ENCODE peak calls at places on chromosome 19, in ten cellular contexts. V is transverse colon; D is progenitor cell of endocrine pancreas; P is CD4-positive, alpha-beta T cell; S is bronchial epithelial cell; J is psoas muscle; E is AG10803; O is GM12865; Y is PC-3; U is nephron progenitor cell. W is an unnamed sample.

GRCh38 chr19:16326401-16327130 is 1.9 kb downstream of the KLF2 start:
- DNase-seq in D (no peak), P (peak), U (peak), V (peak), E (peak), Y (no peak), J (peak), S (no peak), O (peak), W (no peak)

GRCh38 chr19:9498183-9498902 is at the start of gene ZNF560:
- DNase-seq in Y (no peak), V (no peak), P (no peak), D (no peak), O (no peak), U (no peak), J (no peak), S (no peak), E (peak), W (no peak)

GRCh38 chr19:38514812-38515633 is 81.5 kb downstream of the RYR1 start:
- DNase-seq in U (peak), E (peak), P (peak), S (peak), V (peak), D (peak), O (peak), J (peak), Y (peak), W (peak)

GRCh38 chr19:4380254-4380727 is 20.1 kb downstream of the SH3GL1 start:
- DNase-seq in U (no peak), S (peak), E (peak), V (no peak), Y (no peak), O (peak), D (no peak), P (peak), J (peak), W (no peak)

GRCh38 chr19:574658-575526 is 2.5 kb downstream of the BSG start:
- DNase-seq in J (no peak), D (no peak), O (peak), U (peak), V (no peak), P (no peak), E (no peak), Y (peak), S (no peak), W (peak)

GRCh38 chr19:2290441-2291184 is 8.6 kb upstream of the PEAK3 start:
- DNase-seq in P (no peak), D (no peak), J (no peak), O (peak), S (no peak), U (no peak), Y (no peak), E (no peak), V (peak), W (no peak)

GRCh38 chr19:6064016-6064702 is 46.1 kb downstream of the RFX2 start:
- DNase-seq in U (no peak), V (peak), Y (peak), S (peak), J (no peak), D (no peak), E (peak), O (no peak), P (no peak), W (peak)

GRCh38 chr19:11023635-11024168 is 62.9 kb downstream of the SMARCA4 start:
- DNase-seq in J (no peak), D (no peak), V (no peak), E (no peak), Y (no peak), O (no peak), S (no peak), U (no peak), P (no peak), W (no peak)

GRCh38 chr19:17293605-17294004 is 9.6 kb downstream of the ABHD8 start:
- DNase-seq in P (no peak), S (no peak), J (no peak), D (no peak), E (no peak), Y (no peak), O (no peak), V (no peak), U (no peak), W (no peak)

GRCh38 chr19:45496349-45496953 is 396 bp downstream of the RTN2 start:
- DNase-seq in J (peak), V (no peak), D (peak), Y (peak), O (no peak), U (peak), E (no peak), S (no peak), P (no peak), W (no peak)

GRCh38 chr19:3543150-3544053 is 4.4 kb downstream of the TEKTIP1 start:
- DNase-seq in P (no peak), D (no peak), Y (no peak), O (no peak), U (no peak), J (peak), V (no peak), S (no peak), E (no peak), W (no peak)

GRCh38 chr19:58581227-58582141 is 8.3 kb upstream of the MZF1 start:
- DNase-seq in P (peak), Y (peak), U (peak), D (peak), S (peak), V (peak), E (peak), J (peak), O (peak), W (no peak)

GRCh38 chr19:12722566-12723382 is 958 bp downstream of the TNPO2 start:
- DNase-seq in V (peak), P (peak), S (peak), J (peak), E (peak), Y (peak), O (peak), U (peak), D (peak), W (peak)

GRCh38 chr19:30682576-30683536 is 310.7 kb downstream of the ZNF536 start:
- DNase-seq in Y (peak), J (peak), E (peak), V (peak), O (peak), S (peak), D (peak), P (peak), U (peak), W (peak)

GRCh38 chr19:11949201-11949600 is 15.6 kb upstream of the ZNF763 start:
- DNase-seq in D (no peak), O (peak), Y (no peak), E (no peak), V (no peak), J (no peak), U (no peak), P (no peak), S (no peak), W (no peak)

GRCh38 chr19:52535831-52536800 is 8.6 kb downstream of the ZNF808 start:
- DNase-seq in O (peak), Y (no peak), S (peak), U (peak), P (peak), E (peak), J (peak), D (peak), V (peak), W (peak)

GRCh38 chr19:8657869-8658268 is 27.4 kb downstream of the NFILZ start:
- DNase-seq in U (no peak), S (no peak), P (no peak), J (no peak), D (no peak), O (no peak), Y (no peak), V (no peak), E (no peak), W (no peak)

GRCh38 chr19:343941-344624 is 513 bp downstream of the MIER2 start:
- DNase-seq in O (peak), S (no peak), P (peak), E (no peak), Y (no peak), J (peak), U (peak), D (no peak), V (no peak), W (peak)

GRCh38 chr19:47145639-47146486 is 15.2 kb downstream of the SAE1 start:
- DNase-seq in E (no peak), Y (no peak), D (no peak), V (no peak), O (no peak), U (no peak), J (no peak), S (no peak), P (no peak), W (no peak)

GRCh38 chr19:47886010-47886559 is at the start of gene SULT2A1:
- DNase-seq in Y (no peak), D (no peak), V (no peak), J (no peak), S (no peak), P (no peak), E (no peak), U (no peak), O (no peak), W (no peak)

GRCh38 chr19:35856546-35857149 is at the start of gene KIRREL2:
- DNase-seq in D (peak), E (no peak), O (no peak), S (no peak), P (no peak), Y (no peak), U (peak), J (no peak), V (no peak), W (no peak)

GRCh38 chr19:2164020-2164988 is 571 bp downstream of the DOT1L start:
- DNase-seq in J (no peak), S (no peak), P (no peak), D (peak), U (no peak), E (no peak), O (peak), V (no peak), Y (no peak), W (peak)

GRCh38 chr19:6753178-6754031 is 13.8 kb downstream of the SH2D3A start:
- DNase-seq in U (peak), Y (peak), O (peak), J (peak), D (peak), V (peak), E (peak), S (peak), P (peak), W (peak)

GRCh38 chr19:2273356-2274184 is 8.4 kb downstream of the PEAK3 start:
- DNase-seq in D (peak), U (peak), O (peak), Y (peak), P (peak), V (peak), S (peak), J (peak), E (peak), W (peak)

GRCh38 chr19:4678881-4679379 is 8.8 kb upstream of the MYDGF start:
- DNase-seq in O (peak), V (no peak), U (peak), Y (peak), E (no peak), S (no peak), P (no peak), D (no peak), J (peak), W (peak)

GRCh38 chr19:1211494-1212234 is 6.1 kb downstream of the STK11 start:
- DNase-seq in U (peak), D (no peak), O (no peak), Y (no peak), E (no peak), P (no peak), S (no peak), V (no peak), J (peak), W (no peak)

GRCh38 chr19:4977299-4978174 is 8.6 kb downstream of the KDM4B start:
- DNase-seq in J (peak), U (no peak), D (no peak), E (peak), P (no peak), O (no peak), Y (no peak), S (peak), V (peak), W (peak)

GRCh38 chr19:1675633-1676350 is 23.4 kb upstream of the TCF3 start:
- DNase-seq in E (no peak), O (no peak), J (no peak), V (no peak), D (peak), Y (no peak), U (peak), P (no peak), S (no peak), W (no peak)

GRCh38 chr19:38507551-38508127 is 74.1 kb downstream of the RYR1 start:
- DNase-seq in Y (no peak), P (no peak), U (no peak), O (no peak), E (no peak), S (no peak), D (no peak), J (no peak), V (no peak), W (no peak)

GRCh38 chr19:42178791-42179500 is 38.5 kb downstream of the DEDD2 start:
- DNase-seq in U (peak), S (no peak), D (no peak), V (no peak), Y (no peak), P (no peak), J (no peak), O (peak), E (no peak), W (no peak)

GRCh38 chr19:23439623-23440022 is 44.4 kb upstream of the ZNF91 start:
- DNase-seq in P (no peak), J (no peak), O (no peak), E (no peak), U (no peak), S (no peak), V (no peak), D (no peak), Y (no peak), W (no peak)

GRCh38 chr19:23436318-23436717 is 41.0 kb upstream of the ZNF91 start:
- DNase-seq in V (no peak), P (no peak), S (no peak), Y (peak), O (no peak), D (no peak), J (no peak), E (no peak), U (peak), W (no peak)

GRCh38 chr19:23437901-23438300 is 42.6 kb upstream of the ZNF91 start:
- DNase-seq in D (no peak), O (no peak), P (no peak), Y (no peak), V (no peak), S (no peak), E (no peak), U (no peak), J (no peak), W (no peak)

GRCh38 chr19:23440207-23440606 is 44.9 kb upstream of the ZNF91 start:
- DNase-seq in U (no peak), V (no peak), P (no peak), D (no peak), Y (no peak), J (no peak), E (no peak), S (no peak), O (no peak), W (no peak)

GRCh38 chr19:23436944-23437343 is 41.7 kb upstream of the ZNF91 start:
- DNase-seq in V (no peak), D (no peak), Y (peak), O (no peak), P (no peak), S (no peak), E (no peak), U (no peak), J (no peak), W (no peak)
- TF ChIP-seq CTCF in V (peak), D (no peak), Y (no peak), O (peak), P (no peak), S (peak), E (peak), U (no peak), J (peak), W (no peak)

DNA sequence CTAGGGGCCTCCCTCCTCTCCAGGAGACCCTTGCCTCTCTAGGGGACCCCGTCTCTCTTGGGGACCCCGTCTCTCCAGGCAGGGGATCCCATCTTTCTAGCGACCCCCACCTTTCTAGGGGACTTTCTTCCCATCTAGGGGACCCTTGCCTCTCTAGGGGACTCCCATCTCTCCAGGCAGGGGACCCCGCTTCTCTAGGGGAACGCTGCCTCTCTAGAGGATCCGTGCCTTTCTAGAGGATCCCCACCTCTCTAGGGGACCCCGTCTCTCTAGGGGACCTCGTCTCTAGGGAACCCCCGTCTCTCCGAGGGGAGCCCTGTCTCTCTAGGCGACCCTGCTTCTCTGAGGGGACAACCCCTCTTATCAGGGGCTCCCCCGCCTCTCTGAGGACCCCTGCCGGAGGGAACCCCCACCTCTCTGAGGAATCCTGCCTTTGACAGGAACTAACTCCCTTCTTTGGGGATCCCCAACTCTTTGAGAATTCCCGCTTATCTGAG is 19.1 kb upstream of the GATAD2A start:
- DNase-seq in P (no peak), Y (no peak), U (no peak), S (no peak), V (peak), O (no peak), E (no peak), D (no peak), J (no peak), W (no peak)
- TF ChIP-seq CTCF in P (no peak), Y (peak), U (no peak), S (peak), V (no peak), O (peak), E (peak), D (no peak), J (no peak), W (no peak)

DNA sequence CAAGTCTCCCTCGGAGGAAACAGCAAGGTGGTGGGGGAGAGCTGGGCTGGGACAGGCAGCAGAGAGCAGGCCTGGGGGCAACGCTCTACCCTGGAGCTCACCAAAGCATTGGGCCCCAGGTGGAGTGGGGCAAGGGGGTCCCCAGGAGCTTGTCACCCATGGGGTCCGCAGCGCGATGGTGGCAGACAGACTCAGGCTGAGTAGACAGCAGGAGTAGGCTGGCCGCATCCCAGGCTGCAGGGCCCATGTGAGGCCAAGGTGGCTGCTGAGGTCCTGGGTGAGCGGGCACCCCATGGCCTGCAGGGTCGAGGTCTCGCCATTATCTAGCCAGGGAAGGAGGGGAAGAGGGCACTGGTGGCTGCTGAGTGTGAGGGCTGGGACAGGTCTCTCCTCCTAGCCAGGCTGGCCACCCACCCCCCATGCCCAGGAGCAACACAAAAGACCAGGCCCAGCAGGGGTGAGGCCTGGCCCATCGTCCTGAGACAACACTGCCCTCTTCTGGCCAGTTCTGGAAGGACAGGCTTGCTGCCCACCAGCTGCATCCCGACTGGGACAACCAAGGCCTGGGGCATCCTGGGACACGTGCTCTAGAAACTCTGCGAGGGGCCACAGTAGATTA is 33.1 kb downstream of the CEBPG start:
- DNase-seq in Y (peak), P (peak), J (peak), U (peak), S (peak), D (peak), E (peak), V (peak), O (peak), W (peak)
- TF ChIP-seq CTCF in Y (peak), P (peak), J (peak), U (peak), S (peak), D (peak), E (peak), V (peak), O (peak), W (peak)

DNA sequence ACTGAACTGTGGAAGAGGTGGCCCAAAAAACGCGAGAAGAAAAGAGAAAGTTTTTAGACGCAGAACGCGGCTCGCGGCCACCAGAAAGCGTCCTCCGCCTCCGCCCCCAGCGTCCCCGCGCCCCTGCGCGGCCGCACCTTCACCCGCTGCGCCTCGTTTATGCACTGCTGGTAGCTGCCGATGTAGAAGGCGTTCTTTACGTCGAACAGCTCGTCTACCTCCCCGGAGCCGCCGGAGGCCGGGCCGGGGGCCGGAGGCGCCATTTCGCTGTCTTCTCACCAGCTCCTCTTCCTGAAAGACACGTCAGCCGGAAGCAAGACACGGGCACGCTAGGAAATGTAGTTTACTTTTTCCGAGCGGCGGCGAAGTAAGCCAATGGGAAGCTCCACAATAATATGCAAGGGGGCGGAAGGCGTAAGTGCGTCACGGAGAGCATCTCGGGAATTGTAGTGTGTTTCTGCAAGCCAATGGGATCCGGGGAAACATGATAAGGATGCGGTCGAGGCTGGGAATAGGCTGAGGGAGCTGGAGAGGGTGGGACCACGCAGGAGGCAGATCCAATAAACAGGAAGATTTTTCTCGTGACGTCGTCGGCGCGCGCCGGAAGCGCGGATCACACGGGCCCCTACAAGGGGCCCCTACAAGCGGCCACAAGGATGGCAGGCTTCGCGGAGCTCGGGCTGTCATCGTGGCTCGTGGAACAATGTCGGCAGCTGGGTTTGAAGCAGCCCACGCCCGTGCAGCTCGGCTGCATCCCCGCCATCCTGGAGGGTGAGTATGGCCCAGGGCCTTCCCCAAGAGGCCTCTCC is at the start of the genes COPE and DDX49:
- DNase-seq in U (peak), O (peak), E (peak), V (peak), Y (peak), J (peak), S (peak), P (peak), D (peak), W (peak)
- TF ChIP-seq CTCF in U (no peak), O (no peak), E (no peak), V (no peak), Y (no peak), J (no peak), S (no peak), P (no peak), D (no peak), W (no peak)

GRCh38 chr19:39582891-39583625 is 19.3 kb upstream of the LGALS13 start:
- DNase-seq in O (peak), V (no peak), U (no peak), S (peak), E (no peak), Y (no peak), D (no peak), P (no peak), J (no peak), W (no peak)
- TF ChIP-seq CTCF in O (no peak), V (no peak), U (no peak), S (no peak), E (no peak), Y (no peak), D (no peak), P (no peak), J (no peak), W (no peak)

DNA sequence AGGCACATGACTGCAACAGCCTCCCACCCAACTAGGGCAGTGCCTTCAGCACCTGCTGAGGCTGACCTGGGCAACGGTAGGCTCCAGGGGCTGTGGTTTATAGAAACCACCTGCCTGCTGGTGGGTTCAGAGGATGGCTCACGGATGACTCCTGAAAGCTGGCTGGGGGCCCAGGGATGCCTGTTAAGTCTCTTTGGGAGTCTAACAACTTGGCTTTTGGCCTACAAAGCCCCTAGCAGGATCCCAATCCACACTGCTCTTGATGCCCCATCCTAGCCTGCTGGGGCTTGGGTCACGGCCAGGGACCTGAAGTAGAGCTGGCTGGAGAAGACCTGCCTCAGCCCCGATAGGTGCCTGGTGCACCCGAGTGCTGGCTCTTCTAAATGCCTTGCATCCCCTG is 9.0 kb upstream of the EPHX3 start:
- DNase-seq in P (no peak), J (no peak), U (no peak), D (no peak), S (no peak), V (no peak), Y (peak), O (no peak), E (no peak), W (no peak)
- TF ChIP-seq CTCF in P (no peak), J (no peak), U (no peak), D (no peak), S (no peak), V (no peak), Y (no peak), O (no peak), E (no peak), W (no peak)

GRCh38 chr19:40388486-40388885 is 1.5 kb downstream of the HIPK4 start:
- DNase-seq in U (no peak), J (no peak), P (no peak), D (no peak), E (no peak), S (peak), Y (no peak), O (no peak), V (no peak), W (no peak)
- TF ChIP-seq CTCF in U (no peak), J (no peak), P (no peak), D (no peak), E (no peak), S (no peak), Y (no peak), O (no peak), V (no peak), W (no peak)

W was measured in RWPE1.